ENCODE peak calls at places on chromosomes 3 and 15, in ten cellular contexts. V is activated CD4-positive, alpha-beta T cell treated with anti-CD3 and anti-CD28 coated beads for 24 hours; F is activated gamma-delta T cell treated with anti-CD3 and anti-CD28 coated beads, Interleukin-2, amount 50 U/mL, for 16 hours; H is CD8-positive, alpha-beta memory T cell; P is pancreas; T is AML-193; D is NCI-H524; U is posterior cingulate gyrus; K is spleen; S is NCI-H1417 treated with DMSO at 0.1 percent for 48 hours. M is an unnamed sample.

GRCh38 chr3:100532411-100532810 is 40.0 kb downstream of the TMEM45A start:
- DNase-seq in P (no peak), T (no peak), K (no peak), H (no peak), S (no peak), U (no peak), D (no peak), F (no peak), V (no peak), M (no peak)

GRCh38 chr3:114860526-114860925 is 286.6 kb downstream of the ZBTB20 start:
- DNase-seq in D (no peak), U (no peak), T (no peak), V (no peak), H (no peak), P (no peak), K (no peak), F (no peak), S (no peak), M (no peak)

GRCh38 chr15:59933607-59934006 is 70.5 kb upstream of the FOXB1 start:
- DNase-seq in F (no peak), P (no peak), V (no peak), T (no peak), H (no peak), K (no peak), S (no peak), D (no peak), U (no peak), M (no peak)

GRCh38 chr3:186172353-186172752 is 63.5 kb upstream of the ETV5 start:
- DNase-seq in H (no peak), S (no peak), U (no peak), F (no peak), K (no peak), P (no peak), T (no peak), V (no peak), D (no peak), M (no peak)

GRCh38 chr15:41848595-41848994 is 9.9 kb downstream of the PLA2G4B start:
- DNase-seq in D (no peak), T (no peak), V (no peak), K (no peak), P (no peak), U (no peak), S (no peak), H (no peak), F (no peak), M (no peak)

GRCh38 chr15:82315519-82316246 is 33.6 kb downstream of the GOLGA6L10 start:
- DNase-seq in V (no peak), U (no peak), H (no peak), T (no peak), P (no peak), D (no peak), S (no peak), K (peak; percentile 72), F (no peak), M (peak; percentile 35)

GRCh38 chr15:67967871-67968423 is 86.2 kb upstream of the PIAS1 start:
- DNase-seq in S (peak; percentile 69), H (no peak), F (no peak), K (peak; percentile 87), D (peak; percentile 95), P (peak; percentile 57), U (peak; percentile 98), V (no peak), T (no peak), M (peak; percentile 93)

GRCh38 chr3:116246406-116246805 is 198.9 kb downstream of the LSAMP start:
- DNase-seq in U (no peak), H (no peak), D (peak; percentile 12), V (no peak), F (no peak), S (no peak), T (no peak), K (no peak), P (no peak), M (no peak)

GRCh38 chr15:52728899-52729298 is 49.7 kb upstream of the ATOSA start:
- DNase-seq in S (no peak), P (no peak), H (no peak), U (no peak), F (no peak), K (no peak), T (no peak), V (no peak), D (no peak), M (no peak)

GRCh38 chr3:175082631-175083030 is 223.5 kb downstream of the NAALADL2 start:
- DNase-seq in H (no peak), S (no peak), P (no peak), U (no peak), F (no peak), K (no peak), D (peak; percentile 87), T (no peak), V (no peak), M (no peak)

GRCh38 chr3:28349397-28350000 is 875 bp upstream of the AZI2 start:
- DNase-seq in V (no peak), K (no peak), D (peak; percentile 90), S (no peak), H (no peak), U (no peak), F (no peak), P (no peak), T (no peak), M (no peak)

GRCh38 chr3:88044411-88044810 is 14.4 kb downstream of the CGGBP1 start:
- DNase-seq in V (no peak), P (no peak), S (no peak), U (no peak), T (no peak), H (no peak), D (no peak), F (no peak), K (no peak), M (no peak)

GRCh38 chr3:132006605-132007204 is 28.1 kb downstream of the CPNE4 start:
- DNase-seq in F (no peak), H (no peak), P (peak; percentile 8), V (no peak), D (peak; percentile 67), T (peak; percentile 69), S (no peak), K (no peak), U (no peak), M (no peak)

GRCh38 chr3:134065836-134066538 is 36.3 kb upstream of the SLCO2A1 start:
- DNase-seq in K (peak; percentile 70), D (no peak), U (no peak), H (no peak), P (no peak), T (no peak), V (no peak), F (no peak), S (no peak), M (no peak)

GRCh38 chr3:168034152-168034928 is 61.4 kb downstream of the GOLIM4 start:
- DNase-seq in D (peak; percentile 57), F (no peak), T (no peak), S (no peak), K (no peak), P (no peak), U (no peak), V (no peak), H (no peak), M (no peak)

GRCh38 chr3:131107637-131108433 is 81.2 kb downstream of the NEK11 start:
- DNase-seq in S (no peak), U (no peak), T (no peak), P (no peak), F (no peak), D (no peak), K (no peak), V (no peak), H (no peak), M (no peak)

GRCh38 chr3:133754973-133755828 is 9.0 kb downstream of the TF start:
- DNase-seq in T (no peak), P (no peak), V (no peak), F (no peak), U (no peak), D (no peak), K (peak; percentile 62), S (no peak), H (no peak), M (no peak)

GRCh38 chr3:21859124-21859781 is 108.2 kb upstream of the ZNF385D start:
- DNase-seq in D (no peak), H (no peak), S (no peak), K (no peak), U (no peak), P (no peak), V (no peak), F (no peak), T (no peak), M (no peak)

GRCh38 chr3:136545664-136546266 is 206.4 kb downstream of the STAG1 start:
- DNase-seq in P (no peak), F (no peak), H (no peak), V (no peak), U (no peak), D (no peak), T (peak; percentile 33), S (no peak), K (no peak), M (no peak)

GRCh38 chr15:39948817-39949216 is 14.9 kb downstream of the EIF2AK4 start:
- DNase-seq in T (no peak), U (no peak), H (no peak), V (no peak), P (no peak), F (no peak), D (no peak), S (peak; percentile 78), K (no peak), M (no peak)

GRCh38 chr15:70327328-70328136 is 229.8 kb upstream of the TLE3 start:
- DNase-seq in H (no peak), U (no peak), F (no peak), V (no peak), T (peak; percentile 47), D (no peak), P (no peak), K (no peak), S (no peak), M (no peak)

GRCh38 chr3:129796146-129796545 is 97.4 kb downstream of the TMCC1 start:
- DNase-seq in H (no peak), S (no peak), V (no peak), K (no peak), F (no peak), D (no peak), U (no peak), T (no peak), P (no peak), M (no peak)

GRCh38 chr15:63338170-63338569 is 43.5 kb downstream of the CA12 start:
- DNase-seq in H (no peak), K (no peak), F (no peak), V (no peak), P (no peak), U (no peak), T (no peak), D (peak; percentile 69), S (no peak), M (no peak)

GRCh38 chr3:185656321-185656840 is 70.3 kb downstream of the SENP2 start:
- DNase-seq in H (no peak), K (no peak), S (no peak), T (no peak), D (no peak), P (no peak), V (no peak), F (no peak), U (no peak), M (no peak)

GRCh38 chr3:133706033-133706432 is 40.2 kb upstream of the TF start:
- DNase-seq in S (no peak), U (no peak), F (no peak), K (no peak), D (no peak), V (no peak), T (no peak), P (no peak), H (no peak), M (no peak)

GRCh38 chr3:3353153-3353552 is 173.7 kb upstream of the CRBN start:
- DNase-seq in U (no peak), F (no peak), S (no peak), T (no peak), P (no peak), K (no peak), H (no peak), V (no peak), D (no peak), M (no peak)

GRCh38 chr3:181326637-181327223 is 337.2 kb upstream of the DNAJC19 start:
- DNase-seq in K (no peak), U (no peak), S (peak; percentile 42), D (peak; percentile 65), F (no peak), H (no peak), P (no peak), V (no peak), T (peak; percentile 58), M (no peak)

GRCh38 chr15:70093481-70094309 is 4.0 kb downstream of the TLE3 start:
- DNase-seq in S (no peak), H (no peak), P (peak; percentile 61), F (no peak), D (no peak), U (no peak), T (no peak), V (no peak), K (peak; percentile 61), M (no peak)